ENCODE peak calls at places on chromosomes 13 and 19, in four cellular contexts. W is stimulated activated CD4-positive, alpha-beta T cell treated with anti-CD3 and anti-CD28 coated beads, Interleukin-12 subunit alpha, Interleukin-12 subunit beta, amount 100 ng/mL, for 4 hours; Y is pancreas; K is cardiac fibroblast. C is an unnamed sample.

GRCh38 chr19:35703343-35703742 is 1.0 kb upstream of the ZBTB32 start:
- DNase-seq in W (no peak), Y (peak), K (no peak), C (no peak)

GRCh38 chr19:32471095-32471494 is 65.5 kb downstream of the DPY19L3 start:
- DNase-seq in W (no peak), Y (no peak), K (peak), C (no peak)

GRCh38 chr19:46408611-46409039 is 4.7 kb downstream of the CCDC8 start:
- DNase-seq in W (no peak), Y (peak), K (no peak), C (no peak)

GRCh38 chr19:41025871-41026270 is 34.8 kb downstream of the CYP2B6 start:
- DNase-seq in W (no peak), Y (no peak), K (no peak), C (no peak)

GRCh38 chr19:52590728-52591127 is 20.6 kb downstream of the ZNF701 start:
- DNase-seq in W (no peak), Y (no peak), K (no peak), C (no peak)

GRCh38 chr13:33109319-33109718 is 93.1 kb downstream of the KL start:
- DNase-seq in W (no peak), Y (no peak), K (peak), C (no peak)

GRCh38 chr19:44948763-44949374 is 3.0 kb downstream of the APOC2 start:
- DNase-seq in W (no peak), Y (no peak), K (peak), C (no peak)

GRCh38 chr13:24076124-24076523 is 84.4 kb upstream of the SPATA13 start:
- DNase-seq in W (no peak), Y (no peak), K (no peak), C (no peak)

GRCh38 chr13:65844266-65844841 is 1385.8 kb downstream of the PCDH9 start:
- DNase-seq in W (no peak), Y (peak), K (no peak), C (no peak)

GRCh38 chr19:913080-913748 is at the start of gene R3HDM4:
- DNase-seq in W (peak), Y (peak), K (peak), C (peak)

GRCh38 chr19:41893899-41894298 is 10.9 kb downstream of the ARHGEF1 start:
- DNase-seq in W (no peak), Y (no peak), K (peak), C (no peak)

GRCh38 chr13:39417643-39418042 is 185.3 kb downstream of the LHFPL6 start:
- DNase-seq in W (no peak), Y (no peak), K (peak), C (peak)

GRCh38 chr13:45821861-45822260 is 29.7 kb downstream of the SIAH3 start:
- DNase-seq in W (no peak), Y (no peak), K (no peak), C (no peak)

GRCh38 chr19:33460221-33460908 is 61.2 kb downstream of the PEPD start:
- DNase-seq in W (no peak), Y (peak), K (no peak), C (no peak)

GRCh38 chr19:48390188-48391099 is 907 bp downstream of the KDELR1 start:
- DNase-seq in W (peak), Y (peak), K (peak), C (peak)

GRCh38 chr19:33683881-33684549 is 62.3 kb downstream of the CHST8 start:
- DNase-seq in W (no peak), Y (peak), K (peak), C (peak)

GRCh38 chr13:43767351-43767901 is 19.3 kb downstream of the ENOX1 start:
- DNase-seq in W (no peak), Y (no peak), K (peak), C (no peak)

GRCh38 chr13:98105929-98106336 is 37.0 kb upstream of the FARP1 start:
- DNase-seq in W (no peak), Y (no peak), K (peak), C (no peak)

GRCh38 chr13:60441761-60442160 is 44.7 kb downstream of the TDRD3 start:
- DNase-seq in W (no peak), Y (no peak), K (no peak), C (no peak)

GRCh38 chr13:48679941-48680630 is 26.4 kb downstream of the CYSLTR2 start:
- DNase-seq in W (no peak), Y (no peak), K (no peak), C (no peak)

GRCh38 chr13:39451301-39451700 is 151.7 kb downstream of the LHFPL6 start:
- DNase-seq in W (no peak), Y (no peak), K (peak), C (no peak)

GRCh38 chr13:72290962-72291681 is 424.1 kb upstream of the DACH1 start:
- DNase-seq in W (no peak), Y (no peak), K (peak), C (no peak)

GRCh38 chr19:46374526-46375475 is 27.9 kb downstream of the PPP5C start:
- DNase-seq in W (no peak), Y (no peak), K (no peak), C (no peak)

GRCh38 chr19:33486936-33487793 is 34.4 kb downstream of the PEPD start:
- DNase-seq in W (no peak), Y (peak), K (no peak), C (no peak)

GRCh38 chr13:44763604-44764311 is 187.6 kb upstream of the TSC22D1 start:
- DNase-seq in W (no peak), Y (peak), K (no peak), C (peak)

C was measured in neural crest cell.